ENCODE peak calls at places on chromosome 22, in seven cellular contexts. W is fibroblast of mammary gland, U is GM23338, D is dorsolateral prefrontal cortex, R is mucosa of descending colon, B is cardiac fibroblast, O is osteoblast. N is an unnamed sample.

GRCh38 chr22:20203142-20204099 is 52.6 kb upstream of the CCDC188 start:
- DNase-seq in O (no peak), B (no peak), D (no peak), U (peak), W (peak), R (no peak), N (no peak)

GRCh38 chr22:17167486-17167885 is 8.4 kb upstream of the HDHD5 start:
- DNase-seq in B (no peak), D (no peak), R (no peak), U (no peak), O (peak), W (no peak), N (no peak)

GRCh38 chr22:21952586-21953571 is at the start of gene PPM1F:
- DNase-seq in R (peak), O (peak), U (peak), D (peak), W (peak), B (peak), N (peak)

GRCh38 chr22:26884921-26885320 is 227.5 kb downstream of the MIAT start:
- DNase-seq in O (peak), R (no peak), B (no peak), W (no peak), D (no peak), U (no peak), N (no peak)

GRCh38 chr22:19178065-19178658 is 374 bp downstream of the SLC25A1 start:
- DNase-seq in B (no peak), W (peak), D (no peak), R (peak), U (peak), O (peak), N (peak)

GRCh38 chr22:49863936-49864335 is 10.3 kb downstream of the ZBED4 start:
- DNase-seq in B (no peak), R (no peak), O (no peak), W (no peak), U (no peak), D (no peak), N (no peak)

GRCh38 chr22:27597703-27598444 is 203.7 kb downstream of the MN1 start:
- DNase-seq in O (no peak), R (no peak), B (no peak), W (peak), D (no peak), U (no peak), N (peak)

GRCh38 chr22:48897959-48898358 is 929.7 kb downstream of the BRD1 start:
- DNase-seq in B (no peak), R (no peak), W (no peak), O (no peak), U (no peak), D (no peak), N (no peak)

GRCh38 chr22:20130319-20130718 is 1.3 kb upstream of the ZDHHC8 start:
- DNase-seq in D (no peak), U (no peak), B (no peak), W (no peak), R (no peak), O (no peak), N (peak)

DNA sequence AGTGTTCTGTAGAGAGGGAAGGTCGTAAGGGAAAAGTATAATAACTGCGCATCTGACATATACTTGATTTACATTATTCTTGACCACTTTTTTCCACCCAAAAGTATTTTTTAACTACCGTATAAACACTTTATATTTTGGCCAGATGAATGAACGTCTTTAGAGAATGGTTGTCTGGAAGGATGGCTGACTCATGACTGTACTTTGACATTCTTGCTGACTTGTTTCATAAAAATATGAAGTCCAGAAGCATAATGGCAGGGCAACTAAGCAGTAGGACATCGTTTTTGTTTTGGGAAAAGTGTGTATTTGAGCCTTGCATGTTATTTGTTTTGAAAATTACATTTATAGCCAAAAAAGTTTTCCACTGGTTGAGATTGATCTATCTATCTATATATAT is 110.0 kb downstream of the OSBP2 start:
- DNase-seq in D (no peak), B (no peak), R (no peak), U (no peak), W (no peak), O (no peak), N (no peak)
- H3K4me3 ChIP-seq in D (peak), B (no peak), R (no peak), U (no peak), W (no peak), O (no peak), N (no peak)

GRCh38 chr22:38656256-38657148 is at the start of the genes CBY1 and FAM227A:
- DNase-seq in R (peak), D (peak), W (peak), U (peak), B (peak), O (peak), N (peak)
- TF ChIP-seq CTCF in R (no peak), D (no peak), W (no peak), U (no peak), B (no peak), O (no peak), N (no peak)

GRCh38 chr22:37241351-37242142 is 2.5 kb downstream of the RAC2 start:
- DNase-seq in R (no peak), B (peak), U (no peak), D (no peak), W (no peak), O (peak), N (no peak)
- H3K4me3 ChIP-seq in R (no peak), B (no peak), U (no peak), D (no peak), W (no peak), O (no peak), N (no peak)

DNA sequence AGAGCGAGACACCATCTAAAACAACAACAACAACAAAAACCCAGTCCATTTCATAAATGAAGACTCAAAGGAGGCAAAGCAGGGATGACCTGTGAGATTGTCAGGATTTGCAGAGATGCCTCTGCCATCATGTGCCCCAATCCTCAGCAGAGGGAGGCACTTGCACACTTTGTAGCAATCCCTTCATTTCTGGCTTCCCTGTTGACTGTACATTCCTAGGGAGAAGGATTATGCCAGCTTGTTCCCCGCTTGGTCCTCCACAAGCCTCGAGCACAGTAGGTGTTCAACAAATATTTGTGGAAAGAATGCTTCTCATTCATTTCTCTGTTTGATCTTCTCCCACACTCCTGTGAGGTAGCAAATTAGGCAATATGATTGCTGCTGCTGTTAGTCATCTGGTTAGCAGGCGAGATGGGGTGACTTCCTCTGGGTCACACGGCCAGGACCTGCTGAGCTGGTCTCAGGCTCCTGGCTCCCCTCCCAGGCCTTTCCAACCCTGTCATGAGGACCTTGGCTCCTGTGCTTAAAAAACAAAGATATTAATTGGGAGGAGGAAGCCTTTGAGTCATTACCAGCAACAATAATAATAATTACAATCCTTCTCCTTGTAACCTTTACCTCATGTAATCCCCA is 34.1 kb downstream of the LIF start:
- DNase-seq in W (peak), B (peak), R (no peak), U (no peak), D (no peak), O (peak), N (peak)
- TF ChIP-seq CTCF in W (no peak), B (no peak), R (no peak), U (no peak), D (no peak), O (peak), N (no peak)

DNA sequence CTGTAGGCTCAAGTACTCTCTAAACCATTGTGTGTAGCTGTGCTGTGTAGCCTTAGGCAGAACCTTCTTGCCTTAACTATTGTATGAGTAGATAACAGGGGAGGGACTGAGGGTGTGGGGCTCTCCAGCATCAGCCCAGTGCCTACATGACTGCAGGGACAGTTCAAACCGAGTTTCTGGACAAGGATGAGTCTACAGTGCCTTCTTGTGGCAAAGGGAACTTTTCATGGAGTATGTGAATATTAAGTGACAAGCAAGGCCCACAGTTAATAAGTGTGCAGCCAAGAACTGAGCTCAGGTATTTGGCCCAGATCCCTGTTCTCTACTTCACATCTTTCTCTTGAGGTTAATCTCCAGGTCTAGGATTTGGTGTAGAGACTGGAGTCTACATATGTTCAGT is 424.4 kb upstream of the LARGE1 start:
- DNase-seq in R (no peak), O (no peak), B (no peak), U (peak), W (no peak), D (no peak), N (no peak)
- H3K4me3 ChIP-seq in R (no peak), O (no peak), B (no peak), U (no peak), W (no peak), D (no peak), N (no peak)

GRCh38 chr22:42396621-42397331 is 35.4 kb downstream of the NFAM1 start:
- DNase-seq in B (no peak), D (no peak), W (no peak), R (peak), U (peak), O (no peak), N (peak)
- TF ChIP-seq CTCF in B (no peak), D (no peak), W (no peak), R (no peak), U (peak), O (no peak), N (peak)

GRCh38 chr22:46761539-46762237 is 762 bp upstream of the TBC1D22A start:
- DNase-seq in U (peak), W (no peak), D (no peak), O (no peak), R (no peak), B (no peak), N (no peak)

GRCh38 chr22:46758867-46759290 is 3.6 kb upstream of the TBC1D22A start:
- DNase-seq in O (peak), D (no peak), B (peak), U (peak), R (peak), W (peak), N (peak)

GRCh38 chr22:46762238-46763050 is at the start of gene TBC1D22A:
- DNase-seq in U (peak), W (peak), O (peak), B (peak), D (peak), R (peak), N (peak)

GRCh38 chr22:46763051-46763705 is 728 bp downstream of the TBC1D22A start:
- DNase-seq in O (peak), U (peak), B (peak), R (peak), W (peak), D (no peak), N (no peak)

DNA sequence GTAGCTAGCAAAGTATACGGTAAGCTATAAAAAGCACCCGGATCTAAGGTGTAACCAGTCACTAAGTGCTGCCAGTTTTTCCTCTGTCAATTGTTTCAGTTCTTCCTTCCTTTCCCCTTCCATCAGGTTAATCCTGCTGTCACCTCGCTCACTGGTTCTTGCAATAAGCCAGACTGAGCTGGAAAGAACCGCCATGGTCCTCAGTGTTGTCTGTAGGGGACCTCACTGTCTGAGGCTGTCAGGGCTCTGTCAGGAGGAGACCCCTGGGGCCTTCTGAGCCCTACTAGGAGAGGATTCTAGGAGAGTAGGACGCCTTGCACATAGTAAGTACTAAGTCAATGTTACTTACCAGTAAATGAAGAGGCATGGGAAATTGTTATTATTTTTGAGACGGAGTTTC is 1.4 kb upstream of the TBC1D22A start:
- DNase-seq in U (no peak), O (no peak), W (no peak), B (no peak), R (no peak), D (no peak), N (no peak)
- H3K4me3 ChIP-seq in U (peak), O (peak), W (peak), B (peak), R (no peak), D (peak), N (peak)

GRCh38 chr22:38843716-38844660 is at the start of gene NPTXR:
- DNase-seq in D (peak), R (peak), U (peak), W (no peak), O (peak), B (peak), N (peak)

GRCh38 chr22:38842512-38843200 is 1.2 kb downstream of the NPTXR start:
- DNase-seq in U (no peak), B (no peak), D (no peak), O (peak), R (no peak), W (no peak), N (no peak)

GRCh38 chr22:38844661-38845367 is 986 bp upstream of the NPTXR start:
- DNase-seq in R (no peak), W (no peak), O (no peak), D (no peak), U (no peak), B (peak), N (no peak)

GRCh38 chr22:38841635-38842034 is 2.2 kb downstream of the NPTXR start:
- DNase-seq in O (peak), R (no peak), W (no peak), D (no peak), U (no peak), B (no peak), N (no peak)

DNA sequence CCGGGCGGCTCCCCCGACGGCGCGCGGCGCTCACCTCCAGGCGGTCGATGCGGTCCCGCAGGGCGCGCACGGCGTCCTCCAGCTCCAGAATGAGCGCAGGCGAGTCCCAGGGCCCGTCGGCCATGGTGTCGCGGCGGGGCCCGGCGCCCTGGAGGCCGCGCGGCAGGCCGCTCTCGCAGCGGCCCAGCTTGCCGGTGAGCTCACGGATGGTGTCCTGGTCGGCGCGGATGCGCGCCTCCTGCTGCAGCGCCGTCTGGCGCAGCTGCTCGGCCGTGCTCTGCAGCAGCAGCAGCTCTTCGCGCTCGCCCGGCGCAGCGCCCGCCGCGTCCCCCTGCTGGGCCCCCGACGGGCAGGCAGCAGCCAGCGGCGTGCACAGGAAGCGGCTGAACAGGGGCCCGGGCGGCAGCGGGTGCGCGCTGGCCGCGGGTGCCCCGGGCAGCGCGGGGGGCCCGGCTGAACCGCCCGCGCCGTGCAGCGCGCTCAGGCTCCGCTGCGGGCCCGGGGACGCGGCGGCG is 570 bp downstream of the NPTXR start:
- DNase-seq in O (peak), R (peak), B (peak), U (peak), D (no peak), W (peak), N (peak)
- TF ChIP-seq CTCF in O (peak), R (no peak), B (no peak), U (no peak), D (peak), W (no peak), N (peak)

GRCh38 chr22:37982938-37983859 is 1.2 kb downstream of the SOX10 start:
- DNase-seq in O (peak), B (no peak), D (no peak), U (peak), R (no peak), W (no peak), N (no peak)
- H3K4me3 ChIP-seq in O (no peak), B (no peak), D (peak), U (peak), R (no peak), W (no peak), N (no peak)

GRCh38 chr22:45101828-45102227 is 61.9 kb upstream of the NUP50 start:
- DNase-seq in W (peak), D (peak), U (peak), R (peak), B (peak), O (peak), N (peak)
- TF ChIP-seq CTCF in W (peak), D (peak), U (peak), R (no peak), B (peak), O (peak), N (peak)